ENCODE peak calls at places on chromosomes 7 and 10, in nine cellular contexts. One of them, this sample, is unnamed.

GRCh38 chr7:98276241-98276761 is 5.2 kb upstream of the BRI3 start:
- DNase-seq in RWPE1: no peak
- DNase-seq in psoas muscle: no peak
- DNase-seq in glutamatergic neuron: no peak
- DNase-seq in Calu3: no peak
- DNase-seq in GM13977: no peak
- DNase-seq in germinal center: no peak
- DNase-seq in CD4-positive, alpha-beta memory T cell: no peak
- DNase-seq in cardiac muscle cell: peak
- DNase-seq in this sample: no peak

GRCh38 chr10:94094540-94094939 is 100.8 kb downstream of the PLCE1 start:
- DNase-seq in germinal center: no peak
- DNase-seq in CD4-positive, alpha-beta memory T cell: no peak
- DNase-seq in GM13977: no peak
- DNase-seq in cardiac muscle cell: no peak
- DNase-seq in RWPE1: no peak
- DNase-seq in psoas muscle: no peak
- DNase-seq in glutamatergic neuron: no peak
- DNase-seq in Calu3: no peak
- DNase-seq in this sample: no peak

GRCh38 chr10:32256613-32257437 is 90.1 kb downstream of the EPC1 start:
- DNase-seq in psoas muscle: peak
- DNase-seq in germinal center: peak
- DNase-seq in RWPE1: peak
- DNase-seq in Calu3: peak
- DNase-seq in CD4-positive, alpha-beta memory T cell: peak
- DNase-seq in GM13977: peak
- DNase-seq in glutamatergic neuron: peak
- DNase-seq in cardiac muscle cell: peak
- DNase-seq in this sample: peak

GRCh38 chr7:155489862-155490696 is 32.1 kb downstream of the EN2 start:
- DNase-seq in germinal center: no peak
- DNase-seq in RWPE1: no peak
- DNase-seq in glutamatergic neuron: no peak
- DNase-seq in CD4-positive, alpha-beta memory T cell: no peak
- DNase-seq in GM13977: peak
- DNase-seq in Calu3: no peak
- DNase-seq in psoas muscle: no peak
- DNase-seq in cardiac muscle cell: peak
- DNase-seq in this sample: no peak

GRCh38 chr7:158265743-158266080 is 321.9 kb downstream of the PTPRN2 start:
- DNase-seq in psoas muscle: no peak
- DNase-seq in germinal center: no peak
- DNase-seq in cardiac muscle cell: no peak
- DNase-seq in GM13977: no peak
- DNase-seq in Calu3: no peak
- DNase-seq in CD4-positive, alpha-beta memory T cell: no peak
- DNase-seq in glutamatergic neuron: no peak
- DNase-seq in RWPE1: no peak
- DNase-seq in this sample: no peak

GRCh38 chr7:22452142-22452763 is 47.7 kb downstream of the STEAP1B start:
- DNase-seq in glutamatergic neuron: peak
- DNase-seq in CD4-positive, alpha-beta memory T cell: peak
- DNase-seq in cardiac muscle cell: peak
- DNase-seq in GM13977: peak
- DNase-seq in germinal center: peak
- DNase-seq in RWPE1: peak
- DNase-seq in psoas muscle: peak
- DNase-seq in Calu3: peak
- DNase-seq in this sample: peak

GRCh38 chr10:80187465-80188409 is 17.6 kb downstream of the ANXA11 start:
- DNase-seq in germinal center: peak
- DNase-seq in CD4-positive, alpha-beta memory T cell: peak
- DNase-seq in Calu3: no peak
- DNase-seq in glutamatergic neuron: no peak
- DNase-seq in GM13977: no peak
- DNase-seq in psoas muscle: peak
- DNase-seq in RWPE1: no peak
- DNase-seq in cardiac muscle cell: no peak
- DNase-seq in this sample: no peak

GRCh38 chr10:91054325-91054724 is 133.4 kb upstream of the ANKRD1 start:
- DNase-seq in RWPE1: no peak
- DNase-seq in CD4-positive, alpha-beta memory T cell: no peak
- DNase-seq in GM13977: no peak
- DNase-seq in cardiac muscle cell: peak
- DNase-seq in glutamatergic neuron: no peak
- DNase-seq in Calu3: no peak
- DNase-seq in psoas muscle: no peak
- DNase-seq in germinal center: no peak
- DNase-seq in this sample: no peak

GRCh38 chr10:84352251-84352842 is 24.0 kb downstream of the CCSER2 start:
- DNase-seq in cardiac muscle cell: peak
- DNase-seq in GM13977: peak
- DNase-seq in psoas muscle: no peak
- DNase-seq in Calu3: peak
- DNase-seq in CD4-positive, alpha-beta memory T cell: peak
- DNase-seq in glutamatergic neuron: peak
- DNase-seq in RWPE1: peak
- DNase-seq in germinal center: peak
- DNase-seq in this sample: peak

GRCh38 chr7:6160191-6160623 is 112.2 kb downstream of the CYTH3 start:
- DNase-seq in glutamatergic neuron: peak
- DNase-seq in psoas muscle: peak
- DNase-seq in CD4-positive, alpha-beta memory T cell: no peak
- DNase-seq in RWPE1: peak
- DNase-seq in germinal center: no peak
- DNase-seq in Calu3: peak
- DNase-seq in cardiac muscle cell: peak
- DNase-seq in GM13977: no peak
- DNase-seq in this sample: peak

GRCh38 chr7:29921404-29922010 is 68.1 kb downstream of the SCRN1 start:
- DNase-seq in RWPE1: peak
- DNase-seq in GM13977: peak
- DNase-seq in glutamatergic neuron: peak
- DNase-seq in Calu3: peak
- DNase-seq in cardiac muscle cell: peak
- DNase-seq in CD4-positive, alpha-beta memory T cell: peak
- DNase-seq in germinal center: peak
- DNase-seq in psoas muscle: no peak
- DNase-seq in this sample: peak

GRCh38 chr7:44391171-44391570 is 65.8 kb upstream of the CAMK2B start:
- DNase-seq in germinal center: no peak
- DNase-seq in Calu3: no peak
- DNase-seq in cardiac muscle cell: no peak
- DNase-seq in psoas muscle: no peak
- DNase-seq in GM13977: no peak
- DNase-seq in glutamatergic neuron: no peak
- DNase-seq in RWPE1: no peak
- DNase-seq in CD4-positive, alpha-beta memory T cell: no peak
- DNase-seq in this sample: no peak

GRCh38 chr7:47804767-47805545 is 143.3 kb downstream of the PKD1L1 start:
- DNase-seq in psoas muscle: no peak
- DNase-seq in RWPE1: peak
- DNase-seq in germinal center: no peak
- DNase-seq in CD4-positive, alpha-beta memory T cell: no peak
- DNase-seq in Calu3: no peak
- DNase-seq in glutamatergic neuron: no peak
- DNase-seq in GM13977: no peak
- DNase-seq in cardiac muscle cell: no peak
- DNase-seq in this sample: peak

GRCh38 chr7:46744957-46745699 is 824.1 kb upstream of the IGFBP3 start:
- DNase-seq in RWPE1: no peak
- DNase-seq in cardiac muscle cell: no peak
- DNase-seq in GM13977: no peak
- DNase-seq in germinal center: no peak
- DNase-seq in CD4-positive, alpha-beta memory T cell: no peak
- DNase-seq in glutamatergic neuron: no peak
- DNase-seq in psoas muscle: no peak
- DNase-seq in Calu3: no peak
- DNase-seq in this sample: no peak

GRCh38 chr10:59448616-59449015 is 86.3 kb upstream of the FAM13C start:
- DNase-seq in glutamatergic neuron: no peak
- DNase-seq in GM13977: no peak
- DNase-seq in germinal center: no peak
- DNase-seq in Calu3: no peak
- DNase-seq in RWPE1: no peak
- DNase-seq in CD4-positive, alpha-beta memory T cell: no peak
- DNase-seq in psoas muscle: no peak
- DNase-seq in cardiac muscle cell: no peak
- DNase-seq in this sample: no peak

GRCh38 chr7:89385414-89385813 is 589.9 kb upstream of the TEX47 start:
- DNase-seq in RWPE1: no peak
- DNase-seq in cardiac muscle cell: no peak
- DNase-seq in GM13977: no peak
- DNase-seq in psoas muscle: no peak
- DNase-seq in Calu3: no peak
- DNase-seq in glutamatergic neuron: no peak
- DNase-seq in germinal center: no peak
- DNase-seq in CD4-positive, alpha-beta memory T cell: no peak
- DNase-seq in this sample: no peak

GRCh38 chr10:96324447-96324846 is 20.2 kb downstream of the DNTT start:
- DNase-seq in glutamatergic neuron: no peak
- DNase-seq in GM13977: no peak
- DNase-seq in CD4-positive, alpha-beta memory T cell: no peak
- DNase-seq in RWPE1: no peak
- DNase-seq in Calu3: no peak
- DNase-seq in cardiac muscle cell: no peak
- DNase-seq in germinal center: no peak
- DNase-seq in psoas muscle: no peak
- DNase-seq in this sample: no peak

GRCh38 chr7:135803143-135803542 is 54.5 kb upstream of the FAM180A start:
- DNase-seq in glutamatergic neuron: no peak
- DNase-seq in CD4-positive, alpha-beta memory T cell: no peak
- DNase-seq in Calu3: no peak
- DNase-seq in germinal center: no peak
- DNase-seq in RWPE1: peak
- DNase-seq in GM13977: no peak
- DNase-seq in psoas muscle: no peak
- DNase-seq in cardiac muscle cell: no peak
- DNase-seq in this sample: no peak

GRCh38 chr10:27319752-27320561 is 79.4 kb upstream of the ACBD5 start:
- DNase-seq in psoas muscle: peak
- DNase-seq in cardiac muscle cell: peak
- DNase-seq in glutamatergic neuron: peak
- DNase-seq in GM13977: peak
- DNase-seq in RWPE1: peak
- DNase-seq in Calu3: peak
- DNase-seq in germinal center: peak
- DNase-seq in CD4-positive, alpha-beta memory T cell: no peak
- DNase-seq in this sample: peak

GRCh38 chr7:100430450-100431285 is 1.0 kb downstream of the MEPCE start:
- DNase-seq in psoas muscle: no peak
- DNase-seq in Calu3: no peak
- DNase-seq in glutamatergic neuron: no peak
- DNase-seq in CD4-positive, alpha-beta memory T cell: peak
- DNase-seq in RWPE1: peak
- DNase-seq in GM13977: no peak
- DNase-seq in cardiac muscle cell: peak
- DNase-seq in germinal center: no peak
- DNase-seq in this sample: no peak

GRCh38 chr7:29345590-29345989 is 151.0 kb downstream of the CHN2 start:
- DNase-seq in psoas muscle: peak
- DNase-seq in cardiac muscle cell: peak
- DNase-seq in CD4-positive, alpha-beta memory T cell: no peak
- DNase-seq in Calu3: peak
- DNase-seq in germinal center: no peak
- DNase-seq in RWPE1: peak
- DNase-seq in GM13977: no peak
- DNase-seq in glutamatergic neuron: no peak
- DNase-seq in this sample: peak

GRCh38 chr7:2738110-2738509 is 50.1 kb downstream of the AMZ1 start:
- DNase-seq in GM13977: no peak
- DNase-seq in CD4-positive, alpha-beta memory T cell: no peak
- DNase-seq in cardiac muscle cell: peak
- DNase-seq in psoas muscle: peak
- DNase-seq in germinal center: no peak
- DNase-seq in glutamatergic neuron: no peak
- DNase-seq in Calu3: no peak
- DNase-seq in RWPE1: no peak
- DNase-seq in this sample: no peak

GRCh38 chr10:46514431-46514861 is 42.0 kb downstream of the GPRIN2 start:
- DNase-seq in RWPE1: no peak
- DNase-seq in psoas muscle: no peak
- DNase-seq in germinal center: no peak
- DNase-seq in Calu3: no peak
- DNase-seq in glutamatergic neuron: peak
- DNase-seq in GM13977: no peak
- DNase-seq in cardiac muscle cell: no peak
- DNase-seq in CD4-positive, alpha-beta memory T cell: no peak
- DNase-seq in this sample: no peak

This sample was measured in astrocyte of the spinal cord.